ENCODE peak calls at places on chromosomes 6 and 20, in five cellular contexts. One of them, this sample, is unnamed.

GRCh38 chr20:18739785-18740184 is 73.8 kb upstream of the SCP2D1 start:
- DNase-seq in heart left ventricle: no peak
- DNase-seq in right cardiac atrium: peak; percentile 62
- DNase-seq in cardiac fibroblast: peak; percentile 62
- DNase-seq in NB4: no peak
- DNase-seq in this sample: peak; percentile 63

GRCh38 chr6:37209461-37210205 is 39.7 kb downstream of the PIM1 start:
- DNase-seq in heart left ventricle: no peak
- DNase-seq in right cardiac atrium: no peak
- DNase-seq in cardiac fibroblast: no peak
- DNase-seq in NB4: no peak
- DNase-seq in this sample: no peak

GRCh38 chr6:96947055-96947454 is 22.5 kb downstream of the KLHL32 start:
- DNase-seq in heart left ventricle: no peak
- DNase-seq in right cardiac atrium: no peak
- DNase-seq in cardiac fibroblast: no peak
- DNase-seq in NB4: no peak
- DNase-seq in this sample: no peak

GRCh38 chr6:124958759-124959354 is 3.4 kb upstream of the RNF217 start:
- DNase-seq in heart left ventricle: no peak
- DNase-seq in right cardiac atrium: no peak
- DNase-seq in cardiac fibroblast: peak; percentile 83
- DNase-seq in NB4: no peak
- DNase-seq in this sample: no peak

GRCh38 chr6:74956559-74957428 is 249.1 kb downstream of the COL12A1 start:
- DNase-seq in heart left ventricle: no peak
- DNase-seq in right cardiac atrium: no peak
- DNase-seq in cardiac fibroblast: no peak
- DNase-seq in NB4: no peak
- DNase-seq in this sample: no peak

GRCh38 chr20:14687317-14687716 is 349.9 kb upstream of the FLRT3 start:
- DNase-seq in heart left ventricle: no peak
- DNase-seq in right cardiac atrium: no peak
- DNase-seq in cardiac fibroblast: peak; percentile 2
- DNase-seq in NB4: no peak
- DNase-seq in this sample: no peak

GRCh38 chr6:72042088-72042487 is 155.7 kb downstream of the RIMS1 start:
- DNase-seq in heart left ventricle: no peak
- DNase-seq in right cardiac atrium: no peak
- DNase-seq in cardiac fibroblast: peak; percentile 3
- DNase-seq in NB4: peak; percentile 12
- DNase-seq in this sample: peak; percentile 11

GRCh38 chr6:88513920-88514319 is 347.8 kb upstream of the CNR1 start:
- DNase-seq in heart left ventricle: no peak
- DNase-seq in right cardiac atrium: no peak
- DNase-seq in cardiac fibroblast: no peak
- DNase-seq in NB4: no peak
- DNase-seq in this sample: no peak

GRCh38 chr20:8156603-8157079 is 24.6 kb downstream of the PLCB1 start:
- DNase-seq in heart left ventricle: no peak
- DNase-seq in right cardiac atrium: no peak
- DNase-seq in cardiac fibroblast: peak; percentile 66
- DNase-seq in NB4: peak; percentile 13
- DNase-seq in this sample: peak; percentile 8

GRCh38 chr6:46290916-46291633 is 120.3 kb upstream of the ENPP5 start:
- DNase-seq in heart left ventricle: no peak
- DNase-seq in right cardiac atrium: no peak
- DNase-seq in cardiac fibroblast: no peak
- DNase-seq in NB4: no peak
- DNase-seq in this sample: no peak

GRCh38 chr6:46263709-46264091 is 92.9 kb upstream of the ENPP5 start:
- DNase-seq in heart left ventricle: no peak
- DNase-seq in right cardiac atrium: no peak
- DNase-seq in cardiac fibroblast: peak; percentile 85
- DNase-seq in NB4: no peak
- DNase-seq in this sample: peak; percentile 13

GRCh38 chr20:25250508-25250907 is 2.6 kb downstream of the PYGB start:
- DNase-seq in heart left ventricle: no peak
- DNase-seq in right cardiac atrium: no peak
- DNase-seq in cardiac fibroblast: peak; percentile 31
- DNase-seq in NB4: no peak
- DNase-seq in this sample: peak; percentile 3

GRCh38 chr6:134850906-134851305 is 99.0 kb downstream of the ALDH8A1 start:
- DNase-seq in heart left ventricle: no peak
- DNase-seq in right cardiac atrium: no peak
- DNase-seq in cardiac fibroblast: peak; percentile 67
- DNase-seq in NB4: no peak
- DNase-seq in this sample: no peak

GRCh38 chr6:17863971-17864754 is 123.3 kb downstream of the KIF13A start:
- DNase-seq in heart left ventricle: peak; percentile 38
- DNase-seq in right cardiac atrium: peak; percentile 69
- DNase-seq in cardiac fibroblast: peak; percentile 88
- DNase-seq in NB4: no peak
- DNase-seq in this sample: no peak

GRCh38 chr6:75794954-75795739 is 46.1 kb downstream of the MYO6 start:
- DNase-seq in heart left ventricle: no peak
- DNase-seq in right cardiac atrium: no peak
- DNase-seq in cardiac fibroblast: no peak
- DNase-seq in NB4: no peak
- DNase-seq in this sample: no peak

GRCh38 chr20:61556116-61556515 is 304.1 kb downstream of the CDH4 start:
- DNase-seq in heart left ventricle: no peak
- DNase-seq in right cardiac atrium: no peak
- DNase-seq in cardiac fibroblast: peak; percentile 85
- DNase-seq in NB4: no peak
- DNase-seq in this sample: no peak

GRCh38 chr6:53042112-53042511 is 23.1 kb upstream of the FBXO9 start:
- DNase-seq in heart left ventricle: no peak
- DNase-seq in right cardiac atrium: no peak
- DNase-seq in cardiac fibroblast: peak; percentile 90
- DNase-seq in NB4: no peak
- DNase-seq in this sample: no peak

GRCh38 chr6:138805431-138805830 is 9.5 kb downstream of the ECT2L start:
- DNase-seq in heart left ventricle: peak; percentile 33
- DNase-seq in right cardiac atrium: no peak
- DNase-seq in cardiac fibroblast: peak; percentile 76
- DNase-seq in NB4: no peak
- DNase-seq in this sample: no peak

GRCh38 chr20:47888351-47888750 is 103.1 kb upstream of the SULF2 start:
- DNase-seq in heart left ventricle: no peak
- DNase-seq in right cardiac atrium: no peak
- DNase-seq in cardiac fibroblast: no peak
- DNase-seq in NB4: no peak
- DNase-seq in this sample: no peak

GRCh38 chr6:150857906-150858365 is 7.6 kb upstream of the MTHFD1L start:
- DNase-seq in heart left ventricle: no peak
- DNase-seq in right cardiac atrium: no peak
- DNase-seq in cardiac fibroblast: no peak
- DNase-seq in NB4: no peak
- DNase-seq in this sample: no peak

GRCh38 chr6:21987501-21987957 is 309.3 kb downstream of the PRL start:
- DNase-seq in heart left ventricle: peak; percentile 82
- DNase-seq in right cardiac atrium: peak; percentile 82
- DNase-seq in cardiac fibroblast: peak; percentile 94
- DNase-seq in NB4: peak; percentile 82
- DNase-seq in this sample: peak; percentile 90

GRCh38 chr20:57383447-57384347 is 7.5 kb upstream of the RBM38 start:
- DNase-seq in heart left ventricle: no peak
- DNase-seq in right cardiac atrium: no peak
- DNase-seq in cardiac fibroblast: no peak
- DNase-seq in NB4: no peak
- DNase-seq in this sample: peak; percentile 32

GRCh38 chr20:58033026-58033536 is 195.4 kb downstream of the ANKRD60 start:
- DNase-seq in heart left ventricle: no peak
- DNase-seq in right cardiac atrium: no peak
- DNase-seq in cardiac fibroblast: no peak
- DNase-seq in NB4: no peak
- DNase-seq in this sample: no peak

GRCh38 chr20:10172998-10173655 is 45.5 kb upstream of the SNAP25 start:
- DNase-seq in heart left ventricle: no peak
- DNase-seq in right cardiac atrium: no peak
- DNase-seq in cardiac fibroblast: no peak
- DNase-seq in NB4: no peak
- DNase-seq in this sample: no peak

GRCh38 chr6:15303162-15303919 is 57.5 kb downstream of the JARID2 start:
- DNase-seq in heart left ventricle: no peak
- DNase-seq in right cardiac atrium: no peak
- DNase-seq in cardiac fibroblast: no peak
- DNase-seq in NB4: no peak
- DNase-seq in this sample: no peak

GRCh38 chr20:52572687-52573086 is 381.1 kb upstream of the ZFP64 start:
- DNase-seq in heart left ventricle: no peak
- DNase-seq in right cardiac atrium: no peak
- DNase-seq in cardiac fibroblast: peak; percentile 4
- DNase-seq in NB4: no peak
- DNase-seq in this sample: no peak

GRCh38 chr6:55034752-55035151 is 139.6 kb upstream of the HCRTR2 start:
- DNase-seq in heart left ventricle: no peak
- DNase-seq in right cardiac atrium: no peak
- DNase-seq in cardiac fibroblast: no peak
- DNase-seq in NB4: no peak
- DNase-seq in this sample: no peak

GRCh38 chr6:116529466-116529969 is 16.0 kb downstream of the TRAPPC3L start:
- DNase-seq in heart left ventricle: no peak
- DNase-seq in right cardiac atrium: no peak
- DNase-seq in cardiac fibroblast: no peak
- DNase-seq in NB4: no peak
- DNase-seq in this sample: no peak

GRCh38 chr20:53559816-53560215 is 33.8 kb downstream of the ZNF217 start:
- DNase-seq in heart left ventricle: no peak
- DNase-seq in right cardiac atrium: peak; percentile 24
- DNase-seq in cardiac fibroblast: no peak
- DNase-seq in NB4: no peak
- DNase-seq in this sample: no peak

GRCh38 chr6:159826968-159827647 is 27.0 kb downstream of the PNLDC1 start:
- DNase-seq in heart left ventricle: no peak
- DNase-seq in right cardiac atrium: no peak
- DNase-seq in cardiac fibroblast: no peak
- DNase-seq in NB4: no peak
- DNase-seq in this sample: no peak

GRCh38 chr6:6588924-6589696 is 590 bp downstream of the LY86 start:
- DNase-seq in heart left ventricle: no peak
- DNase-seq in right cardiac atrium: no peak
- DNase-seq in cardiac fibroblast: no peak
- DNase-seq in NB4: peak; percentile 63
- DNase-seq in this sample: no peak
- H3K4me3 ChIP-seq in heart left ventricle: no peak overlapping the region
- H3K4me3 ChIP-seq in right cardiac atrium: no peak overlapping the region
- H3K4me3 ChIP-seq in cardiac fibroblast: no peak overlapping the region
- H3K4me3 ChIP-seq in NB4: peak overlapping the region; percentile 68
- H3K4me3 ChIP-seq in this sample: no peak overlapping the region

GRCh38 chr20:21101453-21102251 is 4.5 kb downstream of the LINC00237 start:
- DNase-seq in heart left ventricle: no peak
- DNase-seq in right cardiac atrium: peak; percentile 56
- DNase-seq in cardiac fibroblast: no peak
- DNase-seq in NB4: peak; percentile 79
- DNase-seq in this sample: peak; percentile 16

GRCh38 chr20:21102691-21103311 is 3.4 kb downstream of the LINC00237 start:
- DNase-seq in heart left ventricle: peak; percentile 25
- DNase-seq in right cardiac atrium: peak; percentile 80
- DNase-seq in cardiac fibroblast: no peak
- DNase-seq in NB4: peak; percentile 49
- DNase-seq in this sample: peak; percentile 38

GRCh38 chr20:21103582-21104465 is 2.3 kb downstream of the LINC00237 start:
- DNase-seq in heart left ventricle: no peak
- DNase-seq in right cardiac atrium: no peak
- DNase-seq in cardiac fibroblast: no peak
- DNase-seq in NB4: no peak
- DNase-seq in this sample: no peak

GRCh38 chr20:21100590-21101452 is 5.3 kb downstream of the LINC00237 start:
- DNase-seq in heart left ventricle: no peak
- DNase-seq in right cardiac atrium: peak; percentile 53
- DNase-seq in cardiac fibroblast: peak; percentile 18
- DNase-seq in NB4: peak; percentile 86
- DNase-seq in this sample: no peak

DNA sequence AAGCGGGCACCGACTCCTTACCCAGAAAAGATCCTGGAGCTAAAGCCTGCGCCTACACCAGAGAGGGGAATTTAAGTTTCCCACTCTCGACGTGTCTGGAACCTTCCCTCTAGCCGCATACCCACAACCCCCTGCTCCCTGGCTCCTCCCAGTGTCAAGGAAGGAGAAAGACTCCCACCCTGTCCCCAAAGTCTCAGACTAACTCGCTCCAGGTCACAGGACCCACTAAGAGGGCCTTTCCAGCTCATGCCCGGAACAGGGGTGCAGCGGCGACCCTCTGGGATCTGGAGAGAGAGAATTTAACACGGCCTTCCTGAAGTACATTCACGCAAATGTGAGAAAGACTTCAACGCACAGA is 3.9 kb downstream of the LINC00237 start:
- DNase-seq in heart left ventricle: no peak
- DNase-seq in right cardiac atrium: peak; percentile 29
- DNase-seq in cardiac fibroblast: no peak
- DNase-seq in NB4: peak; percentile 30
- DNase-seq in this sample: no peak
- H3K4me3 ChIP-seq in heart left ventricle: peak overlapping the region; percentile 38
- H3K4me3 ChIP-seq in right cardiac atrium: peak overlapping the region; percentile 72
- H3K4me3 ChIP-seq in cardiac fibroblast: no peak overlapping the region
- H3K4me3 ChIP-seq in NB4: no peak overlapping the region
- H3K4me3 ChIP-seq in this sample: no peak overlapping the region

GRCh38 chr6:166926748-166927147 is 29.6 kb downstream of the RNASET2 start:
- DNase-seq in heart left ventricle: no peak
- DNase-seq in right cardiac atrium: no peak
- DNase-seq in cardiac fibroblast: no peak
- DNase-seq in NB4: no peak
- DNase-seq in this sample: no peak
- H3K4me3 ChIP-seq in heart left ventricle: no peak overlapping the region
- H3K4me3 ChIP-seq in right cardiac atrium: no peak overlapping the region
- H3K4me3 ChIP-seq in cardiac fibroblast: no peak overlapping the region
- H3K4me3 ChIP-seq in NB4: no peak overlapping the region
- H3K4me3 ChIP-seq in this sample: no peak overlapping the region

DNA sequence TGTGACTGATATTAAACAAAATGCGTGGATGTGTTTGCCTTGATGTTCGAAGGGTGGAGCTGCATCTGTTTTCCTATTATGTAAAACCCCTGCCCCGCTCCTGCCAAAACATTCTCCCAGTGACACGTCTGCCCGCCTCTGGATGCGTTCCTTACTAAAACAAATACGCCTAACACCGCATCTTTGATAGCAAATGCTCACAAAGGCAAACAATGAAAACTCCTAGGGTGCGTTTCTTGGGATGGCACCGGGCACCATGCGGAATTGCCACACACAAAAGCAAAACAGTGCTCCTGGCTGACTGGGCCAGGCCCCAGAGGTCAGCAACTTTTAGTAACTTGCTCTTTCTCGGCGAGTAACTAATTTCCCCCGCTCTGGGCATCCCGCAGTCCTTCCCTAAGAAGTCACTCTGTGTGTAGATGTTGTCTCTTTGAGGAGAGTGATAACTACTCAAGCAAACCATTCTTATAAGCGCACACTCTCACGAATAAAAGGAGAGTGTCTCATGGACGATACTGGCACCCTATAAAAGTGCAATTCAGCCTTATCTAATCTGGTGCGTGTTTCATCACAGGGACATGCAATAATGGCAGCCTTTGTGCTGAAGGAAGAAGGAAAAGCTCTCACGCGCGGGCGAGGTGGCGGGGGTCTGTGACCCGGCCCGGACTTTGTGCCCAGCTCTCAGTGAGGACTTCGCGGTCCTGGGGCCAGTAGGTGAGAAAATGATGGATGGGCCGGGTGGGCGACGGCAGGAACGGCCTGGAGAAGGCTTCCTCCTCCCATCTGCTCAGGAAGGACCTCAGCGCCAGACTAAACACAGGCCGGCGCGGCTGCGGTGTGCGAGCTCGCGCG is 8.7 kb upstream of the FOXC1 start:
- DNase-seq in heart left ventricle: no peak
- DNase-seq in right cardiac atrium: no peak
- DNase-seq in cardiac fibroblast: no peak
- DNase-seq in NB4: no peak
- DNase-seq in this sample: no peak
- H3K4me3 ChIP-seq in heart left ventricle: no peak overlapping the region
- H3K4me3 ChIP-seq in right cardiac atrium: no peak overlapping the region
- H3K4me3 ChIP-seq in cardiac fibroblast: no peak overlapping the region
- H3K4me3 ChIP-seq in NB4: no peak overlapping the region
- H3K4me3 ChIP-seq in this sample: no peak overlapping the region

This sample was measured in hepatocyte.